ENCODE peak calls at places on chromosomes 4 and X, in eight cellular contexts. M is NCI-H2081, U is fibroblast of lung, G is substantia nigra, A is ecto neural progenitor cell, X is naive B cell, R is nucleus accumbens, E is AG08396. F is an unnamed sample.
A peak's percentile ranks its signal among the peaks of the same experiment; 100 is the strongest.

GRCh38 chr4:112361181-112361791 is 64.1 kb downstream of the ALPK1 start:
- DNase-seq in U (peak; percentile 30), X (peak; percentile 8), E (no peak), G (no peak), M (no peak), R (no peak), A (peak; percentile 74), F (no peak)

GRCh38 chrX:71622347-71623104 is 4.2 kb upstream of the CXCR3 start:
- DNase-seq in X (peak; percentile 38), R (peak; percentile 8), A (peak; percentile 53), M (no peak), E (peak; percentile 81), U (peak; percentile 72), G (peak; percentile 50), F (peak; percentile 31)

GRCh38 chr4:8117278-8117682 is 41.3 kb downstream of the ABLIM2 start:
- DNase-seq in G (no peak), A (peak; percentile 72), U (no peak), X (peak; percentile 25), R (peak; percentile 51), M (no peak), E (peak; percentile 70), F (no peak)

GRCh38 chr4:115873048-115873447 is 759.6 kb upstream of the NDST4 start:
- DNase-seq in E (no peak), X (no peak), U (no peak), A (no peak), R (no peak), G (no peak), M (no peak), F (no peak)

GRCh38 chr4:89469930-89470375 is 162.4 kb upstream of the GPRIN3 start:
- DNase-seq in U (peak; percentile 96), G (no peak), R (no peak), X (no peak), E (peak; percentile 47), A (no peak), M (no peak), F (no peak)

GRCh38 chr4:137952116-137952515 is 290.0 kb downstream of the SLC7A11 start:
- DNase-seq in G (no peak), A (no peak), E (no peak), M (no peak), R (no peak), X (no peak), U (peak; percentile 5), F (no peak)

GRCh38 chr4:113784497-113785254 is 23.1 kb upstream of the CAMK2D start:
- DNase-seq in G (no peak), U (peak; percentile 99), A (no peak), X (no peak), R (no peak), M (no peak), E (peak; percentile 81), F (no peak)

GRCh38 chr4:111890412-111890811 is 254.8 kb upstream of the FAM241A start:
- DNase-seq in R (no peak), X (no peak), G (no peak), E (no peak), M (no peak), A (no peak), U (no peak), F (no peak)

GRCh38 chr4:52586069-52586468 is 73.0 kb downstream of the USP46 start:
- DNase-seq in X (no peak), M (no peak), U (peak; percentile 13), E (no peak), G (no peak), R (no peak), A (no peak), F (no peak)

GRCh38 chr4:186599483-186599882 is 44.1 kb upstream of the MTNR1A start:
- DNase-seq in E (no peak), M (no peak), G (no peak), A (no peak), U (no peak), X (no peak), R (no peak), F (no peak)

GRCh38 chr4:14871676-14872430 is 130.4 kb upstream of the CPEB2 start:
- DNase-seq in U (no peak), X (peak; percentile 14), A (no peak), R (no peak), G (no peak), M (peak; percentile 45), E (no peak), F (no peak)

GRCh38 chrX:53116101-53116500 is 22.2 kb downstream of the KANTR start:
- DNase-seq in E (peak; percentile 66), A (no peak), M (no peak), R (peak; percentile 5), X (no peak), G (peak; percentile 1), U (peak; percentile 80), F (no peak)

GRCh38 chrX:15151267-15152196 is 118.4 kb downstream of the ASB9 start:
- DNase-seq in M (no peak), R (no peak), U (no peak), X (no peak), G (no peak), A (no peak), E (no peak), F (no peak)

GRCh38 chr4:14915018-14915417 is 87.3 kb upstream of the CPEB2 start:
- DNase-seq in M (no peak), X (no peak), U (no peak), A (no peak), G (no peak), R (no peak), E (no peak), F (no peak)

GRCh38 chr4:71195932-71196331 is 142.9 kb upstream of the SLC4A4 start:
- DNase-seq in A (no peak), G (no peak), M (no peak), U (peak; percentile 95), X (no peak), R (no peak), E (peak; percentile 80), F (no peak)

GRCh38 chrX:83847339-83847738 is 13.6 kb upstream of the CYLC1 start:
- DNase-seq in A (no peak), U (no peak), R (no peak), X (no peak), E (no peak), M (no peak), G (no peak), F (no peak)

F was measured in hypothalamus.